ENCODE peak calls at places on chromosomes 7 and 10, in five cellular contexts. One of them, this sample, is unnamed.

GRCh38 chr10:72832701-72833100 is 60.8 kb upstream of the OIT3 start:
- DNase-seq in progenitor cell of endocrine pancreas: no peak
- DNase-seq in neural progenitor cell: no peak
- DNase-seq in PC-3: no peak
- DNase-seq in BJ: no peak
- DNase-seq in this sample: no peak

GRCh38 chr10:116014326-116014725 is 258.7 kb downstream of the GFRA1 start:
- DNase-seq in progenitor cell of endocrine pancreas: no peak
- DNase-seq in BJ: no peak
- DNase-seq in neural progenitor cell: no peak
- DNase-seq in PC-3: no peak
- DNase-seq in this sample: no peak

GRCh38 chr7:105309235-105310156 is 79.2 kb downstream of the SRPK2 start:
- DNase-seq in PC-3: no peak
- DNase-seq in BJ: no peak
- DNase-seq in neural progenitor cell: peak
- DNase-seq in progenitor cell of endocrine pancreas: no peak
- DNase-seq in this sample: no peak

GRCh38 chr7:68125173-68125572 is 1128.5 kb downstream of the TYW1 start:
- DNase-seq in progenitor cell of endocrine pancreas: no peak
- DNase-seq in PC-3: no peak
- DNase-seq in BJ: no peak
- DNase-seq in neural progenitor cell: no peak
- DNase-seq in this sample: no peak

GRCh38 chr7:79410345-79410744 is 43.1 kb downstream of the MAGI2 start:
- DNase-seq in neural progenitor cell: no peak
- DNase-seq in BJ: no peak
- DNase-seq in progenitor cell of endocrine pancreas: no peak
- DNase-seq in PC-3: peak
- DNase-seq in this sample: no peak

GRCh38 chr10:77801474-77802238 is 124.9 kb downstream of the DLG5 start:
- DNase-seq in neural progenitor cell: no peak
- DNase-seq in BJ: peak
- DNase-seq in progenitor cell of endocrine pancreas: no peak
- DNase-seq in PC-3: peak
- DNase-seq in this sample: no peak

GRCh38 chr10:131722525-131723264 is 178.1 kb upstream of the PPP2R2D start:
- DNase-seq in progenitor cell of endocrine pancreas: no peak
- DNase-seq in neural progenitor cell: no peak
- DNase-seq in BJ: no peak
- DNase-seq in PC-3: no peak
- DNase-seq in this sample: no peak

GRCh38 chr10:70106958-70107791 is 25.4 kb downstream of the AIFM2 start:
- DNase-seq in progenitor cell of endocrine pancreas: peak
- DNase-seq in neural progenitor cell: peak
- DNase-seq in BJ: no peak
- DNase-seq in PC-3: peak
- DNase-seq in this sample: peak

GRCh38 chr10:6164271-6165095 is 38.2 kb upstream of the PFKFB3 start:
- DNase-seq in neural progenitor cell: no peak
- DNase-seq in PC-3: no peak
- DNase-seq in progenitor cell of endocrine pancreas: no peak
- DNase-seq in BJ: no peak
- DNase-seq in this sample: no peak

GRCh38 chr7:132876576-132876975 is 205.3 kb downstream of the CHCHD3 start:
- DNase-seq in neural progenitor cell: no peak
- DNase-seq in PC-3: no peak
- DNase-seq in progenitor cell of endocrine pancreas: no peak
- DNase-seq in BJ: no peak
- DNase-seq in this sample: no peak

GRCh38 chr7:41030673-41031072 is 672.2 kb downstream of the INHBA start:
- DNase-seq in neural progenitor cell: no peak
- DNase-seq in BJ: no peak
- DNase-seq in PC-3: peak
- DNase-seq in progenitor cell of endocrine pancreas: no peak
- DNase-seq in this sample: no peak

GRCh38 chr7:75819711-75820110 is 6.1 kb upstream of the CCL24 start:
- DNase-seq in BJ: no peak
- DNase-seq in progenitor cell of endocrine pancreas: no peak
- DNase-seq in neural progenitor cell: no peak
- DNase-seq in PC-3: no peak
- DNase-seq in this sample: no peak

GRCh38 chr10:72812798-72813430 is 80.6 kb upstream of the OIT3 start:
- DNase-seq in BJ: peak
- DNase-seq in neural progenitor cell: no peak
- DNase-seq in PC-3: peak
- DNase-seq in progenitor cell of endocrine pancreas: no peak
- DNase-seq in this sample: no peak

GRCh38 chr10:43036581-43037428 is 40.1 kb upstream of the RET start:
- DNase-seq in neural progenitor cell: no peak
- DNase-seq in progenitor cell of endocrine pancreas: no peak
- DNase-seq in PC-3: no peak
- DNase-seq in BJ: no peak
- DNase-seq in this sample: no peak

GRCh38 chr10:125039354-125039769 is 97.4 kb downstream of the ZRANB1 start:
- DNase-seq in neural progenitor cell: no peak
- DNase-seq in PC-3: no peak
- DNase-seq in progenitor cell of endocrine pancreas: no peak
- DNase-seq in BJ: no peak
- DNase-seq in this sample: no peak

GRCh38 chr7:142717453-142717852 is 31.8 kb upstream of the PRSS1 start:
- DNase-seq in neural progenitor cell: no peak
- DNase-seq in progenitor cell of endocrine pancreas: no peak
- DNase-seq in BJ: no peak
- DNase-seq in PC-3: no peak
- DNase-seq in this sample: no peak

GRCh38 chr10:133361773-133362441 is 4.1 kb upstream of the FUOM start:
- DNase-seq in progenitor cell of endocrine pancreas: no peak
- DNase-seq in PC-3: no peak
- DNase-seq in neural progenitor cell: no peak
- DNase-seq in BJ: no peak
- DNase-seq in this sample: no peak

GRCh38 chr7:92769844-92770243 is 66.5 kb downstream of the CDK6 start:
- DNase-seq in progenitor cell of endocrine pancreas: no peak
- DNase-seq in BJ: no peak
- DNase-seq in PC-3: no peak
- DNase-seq in neural progenitor cell: no peak
- DNase-seq in this sample: no peak

GRCh38 chr7:106071356-106071998 is 40.6 kb downstream of the SYPL1 start:
- DNase-seq in BJ: no peak
- DNase-seq in progenitor cell of endocrine pancreas: no peak
- DNase-seq in neural progenitor cell: no peak
- DNase-seq in PC-3: peak
- DNase-seq in this sample: no peak

GRCh38 chr7:102914585-102914984 is 1.8 kb downstream of the LRRC17 start:
- DNase-seq in progenitor cell of endocrine pancreas: no peak
- DNase-seq in BJ: no peak
- DNase-seq in neural progenitor cell: peak
- DNase-seq in PC-3: no peak
- DNase-seq in this sample: no peak

GRCh38 chr10:600876-601275 is 88.6 kb downstream of the DIP2C start:
- DNase-seq in progenitor cell of endocrine pancreas: no peak
- DNase-seq in neural progenitor cell: no peak
- DNase-seq in PC-3: no peak
- DNase-seq in BJ: no peak
- DNase-seq in this sample: no peak

GRCh38 chr10:65602182-65602865 is 1323.5 kb upstream of the LRRTM3 start:
- DNase-seq in progenitor cell of endocrine pancreas: no peak
- DNase-seq in BJ: no peak
- DNase-seq in neural progenitor cell: no peak
- DNase-seq in PC-3: peak
- DNase-seq in this sample: no peak

GRCh38 chr10:121956111-121957061 is 18.6 kb downstream of the NSMCE4A start:
- DNase-seq in PC-3: peak
- DNase-seq in progenitor cell of endocrine pancreas: no peak
- DNase-seq in neural progenitor cell: no peak
- DNase-seq in BJ: no peak
- DNase-seq in this sample: no peak

GRCh38 chr7:139451638-139452037 is 31.8 kb downstream of the KLRG2 start:
- DNase-seq in neural progenitor cell: no peak
- DNase-seq in BJ: no peak
- DNase-seq in progenitor cell of endocrine pancreas: no peak
- DNase-seq in PC-3: peak
- DNase-seq in this sample: no peak

GRCh38 chr7:139450851-139451250 is 32.6 kb downstream of the KLRG2 start:
- DNase-seq in progenitor cell of endocrine pancreas: no peak
- DNase-seq in neural progenitor cell: no peak
- DNase-seq in PC-3: no peak
- DNase-seq in BJ: no peak
- DNase-seq in this sample: no peak

GRCh38 chr7:139455789-139456188 is 27.7 kb downstream of the KLRG2 start:
- DNase-seq in BJ: no peak
- DNase-seq in neural progenitor cell: no peak
- DNase-seq in progenitor cell of endocrine pancreas: no peak
- DNase-seq in PC-3: no peak
- DNase-seq in this sample: no peak

GRCh38 chr7:139453673-139454321 is 29.7 kb downstream of the KLRG2 start:
- DNase-seq in PC-3: no peak
- DNase-seq in progenitor cell of endocrine pancreas: no peak
- DNase-seq in neural progenitor cell: no peak
- DNase-seq in BJ: no peak
- DNase-seq in this sample: peak

GRCh38 chr7:139452948-139453672 is 30.4 kb downstream of the KLRG2 start:
- DNase-seq in PC-3: no peak
- DNase-seq in neural progenitor cell: no peak
- DNase-seq in BJ: no peak
- DNase-seq in progenitor cell of endocrine pancreas: no peak
- DNase-seq in this sample: peak
- TF ChIP-seq CTCF in PC-3: peak
- TF ChIP-seq CTCF in neural progenitor cell: peak
- TF ChIP-seq CTCF in BJ: no peak
- TF ChIP-seq CTCF in progenitor cell of endocrine pancreas: no peak
- TF ChIP-seq CTCF in this sample: peak

DNA sequence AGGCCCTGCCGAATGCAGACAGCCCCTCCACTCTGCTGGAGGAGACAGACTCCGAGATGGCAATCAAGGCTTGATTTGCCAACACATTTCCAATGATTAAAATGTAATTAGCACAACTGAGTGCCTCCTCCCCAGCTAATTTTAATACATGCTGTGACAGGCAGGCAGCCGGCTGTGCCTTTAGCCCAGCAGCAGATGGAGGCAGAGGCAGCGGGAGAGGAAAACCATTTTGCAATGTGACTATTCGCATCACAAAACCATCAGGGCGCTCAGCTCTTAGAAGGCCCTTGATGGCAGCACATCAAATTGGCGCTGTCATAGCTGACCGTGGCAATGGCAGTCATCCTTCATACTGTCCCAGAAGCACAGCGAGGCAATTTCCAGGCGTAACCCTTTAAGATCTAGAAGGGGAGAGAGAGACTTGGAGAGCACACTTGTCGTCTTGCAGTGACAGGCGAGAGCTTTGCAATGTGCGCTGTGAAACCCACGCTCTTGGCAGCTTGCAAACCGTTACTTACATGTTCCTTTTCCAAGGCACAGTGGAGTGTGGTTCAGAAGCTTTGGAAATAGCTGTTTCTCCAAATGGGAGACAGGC is 714.8 kb upstream of the GALNT17 start:
- DNase-seq in PC-3: no peak
- DNase-seq in progenitor cell of endocrine pancreas: no peak
- DNase-seq in BJ: no peak
- DNase-seq in neural progenitor cell: peak
- DNase-seq in this sample: peak
- TF ChIP-seq CTCF in PC-3: no peak
- TF ChIP-seq CTCF in progenitor cell of endocrine pancreas: no peak
- TF ChIP-seq CTCF in BJ: no peak
- TF ChIP-seq CTCF in neural progenitor cell: peak
- TF ChIP-seq CTCF in this sample: peak

DNA sequence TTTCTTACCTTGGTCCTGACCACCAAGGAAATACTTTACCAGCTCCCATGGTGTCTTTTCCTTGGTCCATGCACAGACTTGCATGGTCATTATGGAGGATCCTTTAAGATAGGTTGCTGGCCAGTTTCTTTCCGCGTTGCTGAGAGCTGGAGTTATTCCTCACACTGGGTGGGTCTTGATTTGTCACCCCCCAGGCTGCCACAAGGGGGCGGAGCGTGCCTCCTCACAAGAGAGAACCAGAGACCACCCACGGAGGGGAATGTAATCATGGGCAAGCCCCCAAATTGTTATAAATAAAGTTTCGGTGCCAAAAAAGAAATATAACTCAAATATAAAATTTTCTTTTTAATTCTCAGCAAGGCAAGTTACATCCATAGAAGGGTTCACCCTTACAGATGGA is 10.5 kb upstream of the TRIM24 start:
- DNase-seq in BJ: no peak
- DNase-seq in neural progenitor cell: peak
- DNase-seq in progenitor cell of endocrine pancreas: no peak
- DNase-seq in PC-3: no peak
- DNase-seq in this sample: peak
- TF ChIP-seq CTCF in BJ: peak
- TF ChIP-seq CTCF in neural progenitor cell: peak
- TF ChIP-seq CTCF in progenitor cell of endocrine pancreas: no peak
- TF ChIP-seq CTCF in PC-3: peak
- TF ChIP-seq CTCF in this sample: peak

GRCh38 chr10:100805543-100806355 is 60.4 kb downstream of the PAX2 start:
- DNase-seq in neural progenitor cell: no peak
- DNase-seq in PC-3: no peak
- DNase-seq in BJ: no peak
- DNase-seq in progenitor cell of endocrine pancreas: no peak
- DNase-seq in this sample: no peak

GRCh38 chr10:100806356-100806645 is 60.9 kb downstream of the PAX2 start:
- DNase-seq in progenitor cell of endocrine pancreas: no peak
- DNase-seq in BJ: no peak
- DNase-seq in PC-3: no peak
- DNase-seq in neural progenitor cell: no peak
- DNase-seq in this sample: no peak

GRCh38 chr10:100810091-100810834 is 64.9 kb downstream of the PAX2 start:
- DNase-seq in PC-3: no peak
- DNase-seq in neural progenitor cell: no peak
- DNase-seq in progenitor cell of endocrine pancreas: no peak
- DNase-seq in BJ: no peak
- DNase-seq in this sample: no peak

GRCh38 chr10:100808851-100809250 is 63.5 kb downstream of the PAX2 start:
- DNase-seq in neural progenitor cell: no peak
- DNase-seq in PC-3: no peak
- DNase-seq in progenitor cell of endocrine pancreas: no peak
- DNase-seq in BJ: no peak
- DNase-seq in this sample: no peak

DNA sequence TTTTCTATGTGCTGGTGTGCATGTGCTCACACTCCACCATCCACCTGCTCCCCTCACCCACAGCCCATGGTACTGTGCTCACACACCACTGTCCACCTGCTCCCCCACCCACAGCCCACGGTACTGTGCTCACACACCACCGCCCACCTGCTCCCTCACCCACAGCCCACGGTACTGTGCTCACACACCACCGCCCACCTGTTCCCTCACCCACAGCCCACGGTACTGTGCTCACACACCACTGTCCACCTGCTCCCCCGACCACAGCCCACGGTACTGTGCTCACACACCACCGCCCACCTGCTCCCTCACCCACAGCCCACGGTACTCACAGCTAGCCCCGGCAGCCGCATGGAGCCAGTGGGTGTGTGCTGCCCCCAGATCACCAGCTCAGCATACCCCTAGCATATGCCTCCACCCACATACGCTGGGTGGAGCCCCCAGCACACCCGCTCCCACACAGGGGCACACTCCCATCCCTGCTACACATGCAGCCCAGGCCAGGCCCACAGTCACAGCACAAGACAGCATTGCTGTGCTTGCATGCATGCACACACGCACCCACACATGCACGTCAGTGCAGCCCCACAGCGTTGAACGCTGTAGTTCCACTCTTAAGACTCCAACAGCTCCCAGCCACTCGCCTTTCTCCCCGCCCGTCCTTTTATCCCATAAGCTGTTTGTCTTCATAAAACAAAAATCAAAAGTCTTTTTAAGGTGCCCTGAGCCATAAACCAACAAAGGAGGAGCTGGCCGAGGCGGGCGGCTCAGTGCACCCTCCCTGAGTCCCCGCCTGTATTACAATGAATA is 62.1 kb downstream of the PAX2 start:
- DNase-seq in neural progenitor cell: no peak
- DNase-seq in PC-3: no peak
- DNase-seq in progenitor cell of endocrine pancreas: no peak
- DNase-seq in BJ: no peak
- DNase-seq in this sample: no peak
- TF ChIP-seq CTCF in neural progenitor cell: no peak
- TF ChIP-seq CTCF in PC-3: no peak
- TF ChIP-seq CTCF in progenitor cell of endocrine pancreas: no peak
- TF ChIP-seq CTCF in BJ: no peak
- TF ChIP-seq CTCF in this sample: no peak